ENCODE peak calls at places on chromosomes 13 and 19, in ten cellular contexts. Y, X, G, N, E, U, V, H, I and J are unnamed samples.

GRCh38 chr19:18848860-18849661 is 17.3 kb downstream of the UPF1 start:
- DNase-seq in G (peak), E (no peak), U (no peak), X (no peak), I (peak), N (peak), Y (peak), V (no peak), H (no peak), J (no peak)

GRCh38 chr13:50016421-50016820 is 1.2 kb downstream of the KCNRG start:
- DNase-seq in Y (no peak), N (no peak), H (no peak), I (peak), U (no peak), E (no peak), X (no peak), V (no peak), G (no peak), J (no peak)

GRCh38 chr19:17790059-17790780 is 4.7 kb upstream of the B3GNT3 start:
- DNase-seq in G (no peak), I (no peak), H (no peak), N (no peak), V (no peak), Y (no peak), U (no peak), E (no peak), X (no peak), J (no peak)

GRCh38 chr13:51814825-51815650 is 11.1 kb upstream of the DHRS12 start:
- DNase-seq in I (peak), U (peak), V (peak), E (peak), N (peak), H (peak), X (peak), G (peak), Y (peak), J (peak)

GRCh38 chr19:17873661-17874422 is 2.1 kb downstream of the SLC5A5 start:
- DNase-seq in Y (no peak), V (peak), N (peak), X (no peak), G (no peak), I (no peak), H (peak), E (peak), U (peak), J (peak)

GRCh38 chr13:51002736-51003135 is 93.1 kb downstream of the RNASEH2B start:
- DNase-seq in X (no peak), E (no peak), H (no peak), Y (no peak), V (no peak), U (no peak), G (no peak), N (no peak), I (no peak), J (no peak)

GRCh38 chr13:29948246-29948645 is 97.8 kb upstream of the UBL3 start:
- DNase-seq in Y (peak), V (no peak), X (no peak), E (no peak), H (no peak), I (no peak), G (no peak), N (no peak), U (no peak), J (no peak)

GRCh38 chr13:107203146-107203847 is 635.4 kb upstream of the ARGLU1 start:
- DNase-seq in U (no peak), V (no peak), X (no peak), E (no peak), N (peak), I (no peak), Y (no peak), H (no peak), G (no peak), J (peak)

GRCh38 chr19:14582894-14583340 is at the start of gene CLEC17A:
- DNase-seq in X (no peak), G (no peak), I (no peak), H (no peak), N (peak), U (no peak), E (no peak), V (no peak), Y (no peak), J (no peak)

GRCh38 chr19:33722456-33723239 is 74.0 kb upstream of the KCTD15 start:
- DNase-seq in H (no peak), U (no peak), I (no peak), Y (no peak), G (no peak), X (peak), N (no peak), E (no peak), V (no peak), J (no peak)

GRCh38 chr19:28694812-28695211 is 518.1 kb downstream of the UQCRFS1 start:
- DNase-seq in N (no peak), E (no peak), I (no peak), H (no peak), X (no peak), U (no peak), G (no peak), V (no peak), Y (no peak), J (peak)

GRCh38 chr19:54077334-54077733 is 3.8 kb downstream of the TARM1 start:
- DNase-seq in E (no peak), G (no peak), V (no peak), H (no peak), U (no peak), I (no peak), N (no peak), Y (no peak), X (no peak), J (no peak)

GRCh38 chr19:29789007-29789406 is 22.8 kb upstream of the CCNE1 start:
- DNase-seq in I (no peak), G (no peak), N (no peak), Y (no peak), V (no peak), U (no peak), H (no peak), E (no peak), X (no peak), J (no peak)

GRCh38 chr19:40907968-40908735 is 26.1 kb upstream of the CYP2A7 start:
- DNase-seq in X (no peak), H (peak), E (no peak), Y (no peak), I (no peak), V (no peak), G (peak), U (peak), N (peak), J (peak)

GRCh38 chr13:40070357-40070756 is 414.9 kb downstream of the COG6 start:
- DNase-seq in G (no peak), U (no peak), N (no peak), V (no peak), I (no peak), Y (no peak), X (peak), E (no peak), H (no peak), J (no peak)

GRCh38 chr19:5451494-5451893 is 3.7 kb upstream of the ZNRF4 start:
- DNase-seq in G (no peak), E (no peak), V (no peak), Y (no peak), I (no peak), H (no peak), U (no peak), X (no peak), N (no peak), J (no peak)

GRCh38 chr13:40333238-40333637 is 333.2 kb downstream of the FOXO1 start:
- DNase-seq in G (no peak), V (no peak), N (no peak), U (no peak), X (no peak), E (no peak), Y (no peak), I (no peak), H (no peak), J (no peak)